ENCODE peak calls at places on chromosomes 2 and 18, in seven cellular contexts. V is iris pigment epithelial cell, Q is endothelial cell, X is AG08396, O is HAP-1, G is NCI-H2029, E is foreskin melanocyte. S is an unnamed sample.

GRCh38 chr18:35041752-35042379 is 653 bp downstream of the MAPRE2 start:
- DNase-seq in O (peak), G (no peak), X (no peak), E (no peak), V (no peak), Q (no peak), S (no peak)

GRCh38 chr2:238513346-238513745 is 86.6 kb downstream of the ASB1 start:
- DNase-seq in E (peak), Q (peak), X (peak), O (peak), G (no peak), V (peak), S (peak)

GRCh38 chr2:183292028-183292427 is 167.8 kb downstream of the NUP35 start:
- DNase-seq in E (no peak), V (no peak), O (no peak), X (no peak), G (no peak), Q (peak), S (peak)

GRCh38 chr2:177244244-177244771 is 20.2 kb downstream of the NFE2L2 start:
- DNase-seq in O (no peak), Q (no peak), X (no peak), E (no peak), G (no peak), V (no peak), S (no peak)

GRCh38 chr18:79626905-79627749 is 52.5 kb upstream of the CTDP1 start:
- DNase-seq in O (no peak), Q (no peak), E (no peak), X (no peak), V (no peak), G (no peak), S (no peak)

GRCh38 chr18:56926740-56927139 is 220.1 kb upstream of the BOD1L2 start:
- DNase-seq in G (no peak), X (no peak), O (no peak), V (no peak), Q (no peak), E (no peak), S (no peak)

GRCh38 chr2:8692783-8693768 is 11.2 kb downstream of the ID2 start:
- DNase-seq in Q (peak), O (no peak), X (peak), E (peak), V (peak), G (no peak), S (peak)

GRCh38 chr18:80246656-80247402 is 485 bp downstream of the PARD6G start:
- DNase-seq in G (no peak), Q (peak), O (no peak), V (no peak), E (no peak), X (peak), S (no peak)

GRCh38 chr2:180077295-180077906 is 70.3 kb upstream of the CWC22 start:
- DNase-seq in Q (no peak), O (peak), V (peak), E (peak), X (peak), G (no peak), S (peak)

GRCh38 chr2:27681844-27682243 is 18.2 kb downstream of the SLC4A1AP start:
- DNase-seq in Q (no peak), V (peak), O (no peak), E (peak), X (peak), G (no peak), S (no peak)

GRCh38 chr2:241931976-241932894 is 62.7 kb downstream of the RTP5 start:
- DNase-seq in Q (no peak), E (no peak), O (no peak), X (no peak), G (no peak), V (no peak), S (no peak)

GRCh38 chr18:55405655-55406373 is 182.2 kb downstream of the TCF4 start:
- DNase-seq in G (peak), O (peak), Q (no peak), E (peak), V (peak), X (peak), S (no peak)

GRCh38 chr2:22904126-22904684 is 480.8 kb upstream of the KLHL29 start:
- DNase-seq in X (no peak), V (no peak), Q (peak), E (no peak), G (no peak), O (no peak), S (peak)

GRCh38 chr2:192146069-192147006 is 48.4 kb downstream of the TMEFF2 start:
- DNase-seq in Q (no peak), V (peak), X (peak), G (no peak), E (peak), O (no peak), S (no peak)

GRCh38 chr18:3649135-3649558 is 199.2 kb downstream of the TGIF1 start:
- DNase-seq in V (no peak), O (no peak), G (no peak), Q (no peak), X (no peak), E (no peak), S (no peak)

GRCh38 chr2:229342376-229342775 is 71.3 kb upstream of the PID1 start:
- DNase-seq in O (no peak), E (no peak), G (no peak), V (peak), X (no peak), Q (peak), S (peak)

GRCh38 chr2:240648650-240649275 is 23.5 kb downstream of the GPR35 start:
- DNase-seq in Q (no peak), G (no peak), X (peak), O (no peak), E (no peak), V (no peak), S (peak)

GRCh38 chr18:50441518-50441917 is 66.7 kb downstream of the SKA1 start:
- DNase-seq in O (no peak), E (no peak), V (no peak), Q (no peak), X (no peak), G (no peak), S (no peak)

GRCh38 chr2:72993147-72993546 is 75.8 kb downstream of the EMX1 start:
- DNase-seq in X (peak), Q (peak), G (no peak), E (peak), O (peak), V (peak), S (peak)

GRCh38 chr18:10797882-10798281 is 272.1 kb downstream of the NAPG start:
- DNase-seq in X (no peak), O (no peak), Q (no peak), E (no peak), G (no peak), V (peak), S (peak)

GRCh38 chr2:241869087-241869961 is at the start of gene RTP5:
- DNase-seq in O (no peak), Q (no peak), V (no peak), G (no peak), E (no peak), X (no peak), S (peak)

GRCh38 chr2:10030311-10030736 is 13.0 kb upstream of the KLF11 start:
- DNase-seq in O (no peak), Q (no peak), X (no peak), V (no peak), G (no peak), E (no peak), S (no peak)

GRCh38 chr18:48928787-48929186 is 22.0 kb downstream of the SMAD7 start:
- DNase-seq in O (no peak), G (peak), V (peak), Q (no peak), E (peak), X (no peak), S (peak)

GRCh38 chr18:48827321-48828200 is 123.2 kb downstream of the SMAD7 start:
- DNase-seq in E (no peak), V (peak), G (peak), X (peak), Q (no peak), O (no peak), S (peak)

GRCh38 chr2:39723946-39724827 is 54.9 kb downstream of the THUMPD2 start:
- DNase-seq in X (no peak), G (no peak), V (no peak), O (peak), E (no peak), Q (no peak), S (no peak)

GRCh38 chr2:12456293-12457151 is 260.2 kb upstream of the TRIB2 start:
- DNase-seq in E (peak), O (no peak), Q (no peak), G (peak), X (peak), V (peak), S (peak)

GRCh38 chr2:168432565-168433186 is 23.4 kb upstream of the CERS6 start:
- DNase-seq in Q (no peak), O (peak), G (no peak), V (no peak), X (no peak), E (no peak), S (no peak)

GRCh38 chr2:176151199-176152099 is at the start of gene HOXD4:
- DNase-seq in O (no peak), X (no peak), E (no peak), Q (peak), G (no peak), V (no peak), S (peak)

GRCh38 chr2:75403991-75404428 is 156.7 kb downstream of the EVA1A start:
- DNase-seq in V (peak), Q (peak), O (peak), G (peak), X (peak), E (peak), S (peak)

GRCh38 chr2:162071016-162071415 is 3.0 kb downstream of the DPP4 start:
- DNase-seq in E (no peak), O (no peak), X (no peak), Q (no peak), G (no peak), V (peak), S (no peak)